ENCODE peak calls at places on chromosomes 1 and 21, in four cellular contexts. K is osteoblast, D is cardiac muscle cell, N is fibroblast of lung. M is an unnamed sample.

GRCh38 chr1:209416009-209416408 is 167.5 kb upstream of the CAMK1G start:
- DNase-seq in K (no peak), D (no peak), N (no peak), M (no peak)

GRCh38 chr1:193537266-193538003 is 351.0 kb upstream of the B3GALT2 start:
- DNase-seq in K (no peak), D (no peak), N (no peak), M (no peak)

GRCh38 chr1:162373541-162374375 is 2.9 kb downstream of the SPATA46 start:
- DNase-seq in K (no peak), D (peak), N (no peak), M (peak)

GRCh38 chr1:168907053-168907452 is 178.0 kb upstream of the DPT start:
- DNase-seq in K (no peak), D (no peak), N (no peak), M (no peak)

GRCh38 chr1:87170151-87170550 is 158.5 kb upstream of the LMO4 start:
- DNase-seq in K (no peak), D (peak), N (peak), M (peak)

GRCh38 chr1:94316836-94317789 is 79.7 kb upstream of the ARHGAP29 start:
- DNase-seq in K (no peak), D (peak), N (no peak), M (peak)

GRCh38 chr1:172895761-172896160 is 155.0 kb downstream of the TNFSF18 start:
- DNase-seq in K (no peak), D (no peak), N (no peak), M (no peak)

GRCh38 chr1:119442756-119443155 is 27.8 kb downstream of the HSD3B2 start:
- DNase-seq in K (no peak), D (no peak), N (no peak), M (no peak)

GRCh38 chr1:148160421-148161251 is 8.6 kb upstream of the NBPF11 start:
- DNase-seq in K (peak), D (peak), N (no peak), M (no peak)

GRCh38 chr1:75053207-75053606 is 81.0 kb upstream of the LHX8 start:
- DNase-seq in K (no peak), D (no peak), N (no peak), M (no peak)

GRCh38 chr21:37208741-37209225 is 58.4 kb downstream of the VPS26C start:
- DNase-seq in K (no peak), D (no peak), N (no peak), M (no peak)

GRCh38 chr1:9590201-9590600 is 1.5 kb downstream of the TMEM201 start:
- DNase-seq in K (peak), D (no peak), N (no peak), M (no peak)

GRCh38 chr1:117527566-117528102 is 78.2 kb upstream of the TENT5C start:
- DNase-seq in K (peak), D (peak), N (peak), M (peak)

GRCh38 chr1:202589190-202589680 is 121.0 kb downstream of the SYT2 start:
- DNase-seq in K (peak), D (peak), N (peak), M (peak)

GRCh38 chr1:59258412-59259032 is 38.4 kb upstream of the FGGY start:
- DNase-seq in K (no peak), D (no peak), N (no peak), M (no peak)

GRCh38 chr1:227666286-227666685 is 68.8 kb downstream of the JMJD4 start:
- DNase-seq in K (no peak), D (no peak), N (no peak), M (peak)

GRCh38 chr1:166840309-166841302 is 1.3 kb downstream of the POGK start:
- DNase-seq in K (peak), D (peak), N (no peak), M (no peak)

DNA sequence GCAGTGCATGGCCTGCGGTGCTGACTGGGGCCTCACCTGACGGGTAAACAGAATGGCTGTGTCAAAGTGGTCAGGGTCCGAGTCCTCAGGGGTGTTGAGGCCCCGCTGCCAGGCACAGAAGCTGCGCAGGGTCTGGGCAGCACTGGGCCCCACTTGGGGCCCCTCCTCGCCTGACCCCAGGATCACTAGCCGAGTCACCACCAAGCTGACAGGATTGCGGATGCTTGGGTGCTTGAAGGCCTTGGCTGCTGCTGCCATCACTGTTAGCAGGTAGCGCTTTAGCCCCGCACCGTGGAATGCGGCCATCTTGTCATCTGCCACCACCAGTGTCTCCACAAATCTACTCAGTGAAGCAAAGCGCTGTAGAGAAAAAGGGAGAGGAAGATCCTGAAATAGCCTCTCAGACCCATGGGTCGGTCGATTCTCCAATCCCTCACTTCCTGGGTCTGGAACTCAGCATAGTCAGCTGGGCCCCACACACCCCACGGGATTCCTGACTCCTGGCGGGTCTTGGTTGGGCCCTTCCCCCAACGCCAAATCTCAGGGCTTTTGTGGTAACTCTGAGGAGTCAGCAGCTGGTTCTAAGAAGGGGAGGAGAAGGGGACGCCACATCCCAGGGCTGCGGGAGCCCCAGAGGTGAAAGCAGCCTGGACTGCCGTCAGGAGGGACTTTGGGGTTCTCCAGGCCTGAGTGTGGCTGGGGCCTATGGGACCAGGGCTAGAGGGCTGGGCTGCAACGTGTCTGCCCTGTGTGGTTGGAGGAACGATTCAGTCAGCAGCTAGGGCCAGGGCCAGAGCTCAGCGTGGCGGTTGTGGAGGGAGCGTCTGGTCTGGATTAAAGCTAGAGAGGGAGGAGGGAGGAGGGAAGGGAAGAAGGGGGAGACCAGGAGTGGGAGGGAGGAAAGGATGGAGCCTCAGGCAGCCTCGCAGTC is 2.1 kb downstream of the ADAMTS4 start:
- DNase-seq in K (peak), D (peak), N (peak), M (peak)
- H3K4me3 ChIP-seq in K (peak), D (no peak), N (peak), M (peak)

DNA sequence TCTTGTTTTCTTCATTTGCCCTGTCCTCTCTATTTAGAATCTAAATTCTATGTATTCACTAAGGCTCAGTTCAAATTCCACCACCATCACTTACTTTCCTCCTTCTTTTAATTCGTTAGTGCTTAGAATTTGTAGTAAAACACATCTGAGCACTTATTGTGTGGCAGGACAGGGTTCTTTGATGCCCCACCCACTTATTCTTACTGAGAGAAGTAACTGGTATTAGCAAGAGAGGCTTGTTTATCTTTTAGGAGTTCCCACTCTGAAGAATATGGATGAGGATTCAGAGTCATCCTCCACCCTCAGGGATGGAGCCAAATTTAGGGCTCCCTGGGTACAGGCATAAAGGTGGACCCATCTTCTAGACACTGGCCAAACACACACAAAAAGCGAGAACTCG is 11.5 kb upstream of the TAF1A start:
- DNase-seq in K (no peak), D (no peak), N (no peak), M (no peak)
- TF ChIP-seq CTCF in K (no peak), D (no peak), N (no peak), M (no peak)

GRCh38 chr1:248596615-248597014 is 885 bp downstream of the OR2T10 start:
- DNase-seq in K (no peak), D (no peak), N (no peak), M (no peak)

GRCh38 chr1:248597589-248597988 is at the start of gene OR2T10:
- DNase-seq in K (no peak), D (no peak), N (no peak), M (no peak)

DNA sequence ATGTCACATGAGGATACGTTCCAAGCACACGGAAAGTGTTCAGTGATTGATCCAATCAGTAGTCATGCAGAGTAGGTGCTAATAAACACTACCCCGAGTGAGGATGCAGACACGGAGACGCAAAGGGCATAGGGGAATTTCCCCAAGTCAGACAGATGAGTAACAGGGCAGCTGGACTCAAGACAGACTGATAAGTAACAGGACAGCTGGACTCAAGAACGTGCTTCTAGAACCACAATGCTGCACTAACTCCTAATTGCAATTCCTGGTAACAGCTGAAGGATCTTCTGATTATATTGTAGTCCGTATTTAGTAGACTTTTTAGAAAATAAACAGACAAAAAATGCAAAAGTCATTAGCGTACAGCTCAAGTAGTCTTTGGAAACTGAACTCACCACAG is 1.9 kb upstream of the OR2T10 start:
- DNase-seq in K (peak), D (no peak), N (no peak), M (no peak)
- H3K4me3 ChIP-seq in K (no peak), D (no peak), N (no peak), M (no peak)

GRCh38 chr1:183318433-183318832 is 99.7 kb downstream of the NMNAT2 start:
- DNase-seq in K (peak), D (peak), N (peak), M (peak)
- TF ChIP-seq CTCF in K (peak), D (peak), N (peak), M (peak)